ENCODE peak calls at places on chromosomes 13 and 19, in nine cellular contexts. D is activated CD4-positive, alpha-beta T cell treated with anti-CD3 and anti-CD28 coated beads for 24 hours; Y is activated CD4-positive, alpha-beta memory T cell treated with anti-CD3 and anti-CD28 coated beads, Interleukin-2, amount 10 ng/mL, durations not matched to agents 7 days and 5 days; N is lower lobe of right lung; R is OCI-LY7; K is HuH-7.5; V is ELR; O is NCI-H446 treated with DMSO at 0.1 percent for 48 hours; H is cardiac fibroblast. E is an unnamed sample.
A peak's percentile ranks its signal among the peaks of the same experiment; 100 is the strongest.

GRCh38 chr19:29967623-29968022 is 25.6 kb downstream of the URI1 start:
- DNase-seq in D (no peak), Y (no peak), N (no peak), R (no peak), K (no peak), V (no peak), O (no peak), H (peak; percentile 63), E (no peak)

GRCh38 chr19:58386166-58386575 is 898 bp upstream of the RPS5 start:
- DNase-seq in D (no peak), Y (peak; percentile 28), N (no peak), R (no peak), K (no peak), V (no peak), O (no peak), H (no peak), E (no peak)

GRCh38 chr13:109836629-109837607 is 50.5 kb upstream of the IRS2 start:
- DNase-seq in D (no peak), Y (no peak), N (no peak), R (no peak), K (no peak), V (no peak), O (no peak), H (no peak), E (no peak)

GRCh38 chr13:79621449-79621848 is 140.5 kb downstream of the NDFIP2 start:
- DNase-seq in D (no peak), Y (no peak), N (no peak), R (no peak), K (no peak), V (no peak), O (no peak), H (no peak), E (no peak)

GRCh38 chr19:51739466-51740213 is 12.0 kb downstream of the FPR1 start:
- DNase-seq in D (no peak), Y (no peak), N (no peak), R (no peak), K (no peak), V (no peak), O (no peak), H (no peak), E (no peak)

GRCh38 chr19:16295071-16295470 is 29.6 kb upstream of the KLF2 start:
- DNase-seq in D (no peak), Y (no peak), N (no peak), R (no peak), K (no peak), V (no peak), O (no peak), H (no peak), E (no peak)

GRCh38 chr13:27137759-27138158 is 33.9 kb downstream of the USP12 start:
- DNase-seq in D (no peak), Y (no peak), N (no peak), R (no peak), K (no peak), V (no peak), O (peak; percentile 61), H (no peak), E (no peak)

GRCh38 chr19:53961523-53962345 is 1.0 kb upstream of the CACNG8 start:
- DNase-seq in D (no peak), Y (no peak), N (no peak), R (no peak), K (no peak), V (peak; percentile 76), O (no peak), H (peak; percentile 67), E (no peak)

GRCh38 chr13:50377726-50378270 is 362.6 kb downstream of the KCNRG start:
- DNase-seq in D (no peak), Y (no peak), N (no peak), R (no peak), K (no peak), V (no peak), O (no peak), H (no peak), E (no peak)

GRCh38 chr19:7337380-7338194 is 11.2 kb upstream of the ARHGEF18 start:
- DNase-seq in D (no peak), Y (peak; percentile 42), N (peak; percentile 58), R (peak; percentile 98), K (no peak), V (no peak), O (no peak), H (no peak), E (no peak)

GRCh38 chr13:61654501-61654900 is 238.9 kb upstream of the PCDH20 start:
- DNase-seq in D (no peak), Y (no peak), N (no peak), R (no peak), K (no peak), V (no peak), O (no peak), H (no peak), E (no peak)

GRCh38 chr19:54478677-54479266 is 5.7 kb upstream of the CDC42EP5 start:
- DNase-seq in D (no peak), Y (peak; percentile 39), N (no peak), R (peak; percentile 70), K (no peak), V (peak; percentile 59), O (no peak), H (peak; percentile 63), E (peak; percentile 51)

GRCh38 chr13:87820221-87820620 is 149.1 kb downstream of the SLITRK5 start:
- DNase-seq in D (no peak), Y (no peak), N (no peak), R (no peak), K (no peak), V (no peak), O (no peak), H (no peak), E (no peak)

GRCh38 chr19:46287585-46287984 is 9.3 kb upstream of the HIF3A start:
- DNase-seq in D (no peak), Y (no peak), N (no peak), R (no peak), K (no peak), V (peak; percentile 47), O (no peak), H (peak; percentile 58), E (no peak)

GRCh38 chr19:42178791-42179500 is 38.5 kb downstream of the DEDD2 start:
- DNase-seq in D (no peak), Y (no peak), N (no peak), R (peak; percentile 56), K (peak; percentile 49), V (no peak), O (no peak), H (no peak), E (no peak)

GRCh38 chr13:42821437-42821836 is 40.1 kb downstream of the FAM216B start:
- DNase-seq in D (no peak), Y (no peak), N (no peak), R (no peak), K (no peak), V (peak; percentile 74), O (no peak), H (peak; percentile 90), E (peak; percentile 47)

GRCh38 chr13:40187836-40188591 is 478.4 kb downstream of the FOXO1 start:
- DNase-seq in D (no peak), Y (peak; percentile 69), N (no peak), R (no peak), K (no peak), V (no peak), O (no peak), H (no peak), E (peak; percentile 37)

GRCh38 chr13:73168226-73168992 is 109.6 kb downstream of the KLF5 start:
- DNase-seq in D (no peak), Y (no peak), N (no peak), R (no peak), K (no peak), V (peak; percentile 67), O (no peak), H (peak; percentile 77), E (no peak)

GRCh38 chr19:48997972-48998371 is 4.3 kb downstream of the RUVBL2 start:
- DNase-seq in D (peak; percentile 50), Y (peak; percentile 71), N (peak; percentile 57), R (peak; percentile 50), K (peak; percentile 76), V (peak; percentile 83), O (no peak), H (peak; percentile 76), E (peak; percentile 56)

GRCh38 chr13:112880221-112880641 is 88.8 kb upstream of the MCF2L start:
- DNase-seq in D (no peak), Y (no peak), N (peak; percentile 39), R (no peak), K (no peak), V (no peak), O (no peak), H (no peak), E (no peak)

GRCh38 chr19:49019242-49019932 is 2.5 kb upstream of the LHB start:
- DNase-seq in D (peak; percentile 59), Y (peak; percentile 71), N (peak; percentile 92), R (peak; percentile 56), K (peak; percentile 92), V (peak; percentile 81), O (no peak), H (peak; percentile 45), E (peak; percentile 72)

GRCh38 chr13:77714119-77714755 is 16.8 kb downstream of the SLAIN1 start:
- DNase-seq in D (no peak), Y (no peak), N (no peak), R (no peak), K (no peak), V (no peak), O (no peak), H (no peak), E (no peak)

GRCh38 chr19:40831502-40832430 is 18.5 kb downstream of the CYP2A6 start:
- DNase-seq in D (no peak), Y (no peak), N (no peak), R (no peak), K (peak; percentile 46), V (peak; percentile 80), O (no peak), H (peak; percentile 79), E (peak; percentile 84)

GRCh38 chr19:43534811-43535761 is 2.1 kb downstream of the ZNF575 start:
- DNase-seq in D (no peak), Y (peak; percentile 30), N (peak; percentile 63), R (peak; percentile 31), K (peak; percentile 71), V (peak; percentile 59), O (peak; percentile 3), H (peak; percentile 64), E (peak; percentile 71)

GRCh38 chr19:49119411-49120324 is at the start of gene PPFIA3:
- DNase-seq in D (no peak), Y (no peak), N (peak; percentile 75), R (no peak), K (peak; percentile 84), V (peak; percentile 67), O (no peak), H (peak; percentile 59), E (peak; percentile 82)

GRCh38 chr19:3185482-3186376 is at the start of gene NCLN:
- DNase-seq in D (peak; percentile 87), Y (peak; percentile 93), N (peak; percentile 97), R (peak; percentile 93), K (peak; percentile 90), V (peak; percentile 94), O (peak; percentile 95), H (peak; percentile 97), E (peak; percentile 96)

GRCh38 chr13:100875392-100876043 is 200.9 kb upstream of the TMTC4 start:
- DNase-seq in D (no peak), Y (no peak), N (no peak), R (no peak), K (no peak), V (peak; percentile 83), O (no peak), H (peak; percentile 96), E (peak; percentile 79)

GRCh38 chr19:45798995-45799517 is 6.4 kb upstream of the DMWD start:
- DNase-seq in D (peak; percentile 43), Y (peak; percentile 65), N (peak; percentile 67), R (peak; percentile 70), K (peak; percentile 84), V (peak; percentile 84), O (no peak), H (peak; percentile 80), E (peak; percentile 89)

GRCh38 chr19:33270769-33271168 is 31.6 kb downstream of the CEBPA start:
- DNase-seq in D (no peak), Y (no peak), N (no peak), R (no peak), K (no peak), V (no peak), O (no peak), H (no peak), E (no peak)

GRCh38 chr19:47309608-47310007 is at the start of gene C5AR1:
- DNase-seq in D (no peak), Y (no peak), N (peak; percentile 73), R (no peak), K (no peak), V (peak; percentile 18), O (no peak), H (peak; percentile 43), E (no peak)

GRCh38 chr13:86563308-86563707 is 764.1 kb upstream of the SLITRK6 start:
- DNase-seq in D (no peak), Y (no peak), N (no peak), R (no peak), K (no peak), V (peak; percentile 80), O (no peak), H (no peak), E (peak; percentile 5)

E was measured in AG20443.